ENCODE peak calls at places on chromosomes 11 and 22, in seven cellular contexts. M is GM13977, G is endothelial cell, H is GM20000, A is keratinocyte, T is dorsolateral prefrontal cortex, S is cardiac muscle cell. L is an unnamed sample.

GRCh38 chr22:47165338-47165931 is 403.0 kb downstream of the TBC1D22A start:
- DNase-seq in M (no peak), G (no peak), H (no peak), A (no peak), T (peak; percentile 19), S (no peak), L (no peak)

GRCh38 chr22:42699953-42700352 is 20.7 kb downstream of the A4GALT start:
- DNase-seq in M (no peak), G (no peak), H (no peak), A (no peak), T (no peak), S (no peak), L (no peak)

GRCh38 chr11:125451400-125452124 is 44.5 kb downstream of the FEZ1 start:
- DNase-seq in M (peak; percentile 50), G (peak; percentile 72), H (peak; percentile 43), A (no peak), T (peak; percentile 91), S (peak; percentile 59), L (peak; percentile 13)

GRCh38 chr11:73632996-73633395 is 13.4 kb upstream of the PLEKHB1 start:
- DNase-seq in M (no peak), G (no peak), H (no peak), A (no peak), T (no peak), S (no peak), L (no peak)

GRCh38 chr22:45774016-45774670 is 102.5 kb downstream of the ATXN10 start:
- DNase-seq in M (no peak), G (no peak), H (no peak), A (no peak), T (no peak), S (no peak), L (no peak)

GRCh38 chr11:134045799-134046635 is 22.9 kb upstream of the JAM3 start:
- DNase-seq in M (no peak), G (peak; percentile 50), H (no peak), A (peak; percentile 23), T (no peak), S (peak; percentile 18), L (peak; percentile 67)

GRCh38 chr11:44702897-44703296 is 23.9 kb upstream of the TSPAN18 start:
- DNase-seq in M (no peak), G (no peak), H (no peak), A (no peak), T (no peak), S (peak; percentile 65), L (no peak)

GRCh38 chr22:42316988-42317387 is 46.5 kb upstream of the TCF20 start:
- DNase-seq in M (no peak), G (no peak), H (no peak), A (no peak), T (peak; percentile 83), S (peak; percentile 65), L (peak; percentile 80)

GRCh38 chr22:33922268-33922667 is 2.0 kb upstream of the LARGE1 start:
- DNase-seq in M (no peak), G (peak; percentile 43), H (no peak), A (no peak), T (peak; percentile 38), S (peak; percentile 40), L (peak; percentile 6)

GRCh38 chr22:46746192-46746591 is 8.1 kb upstream of the CERK start:
- DNase-seq in M (no peak), G (no peak), H (no peak), A (no peak), T (no peak), S (no peak), L (no peak)

GRCh38 chr11:93773045-93773477 is 11.0 kb upstream of the MED17 start:
- DNase-seq in M (no peak), G (no peak), H (no peak), A (no peak), T (no peak), S (no peak), L (no peak)

GRCh38 chr11:11998091-11998781 is 10.2 kb downstream of the DKK3 start:
- DNase-seq in M (no peak), G (no peak), H (no peak), A (peak; percentile 59), T (no peak), S (peak; percentile 86), L (no peak)

GRCh38 chr11:3990406-3990805 is 104.2 kb upstream of the RRM1 start:
- DNase-seq in M (no peak), G (no peak), H (no peak), A (no peak), T (no peak), S (no peak), L (no peak)

GRCh38 chr11:119757378-119757777 is 28.4 kb upstream of the NECTIN1 start:
- DNase-seq in M (no peak), G (no peak), H (no peak), A (no peak), T (no peak), S (no peak), L (no peak)

GRCh38 chr11:15539645-15540044 is 424.9 kb downstream of the INSC start:
- DNase-seq in M (no peak), G (no peak), H (no peak), A (no peak), T (no peak), S (no peak), L (no peak)

GRCh38 chr22:37263966-37264887 is 18.1 kb upstream of the CYTH4 start:
- DNase-seq in M (no peak), G (no peak), H (no peak), A (no peak), T (no peak), S (no peak), L (no peak)

GRCh38 chr11:121282376-121282775 is 10.2 kb upstream of the SC5D start:
- DNase-seq in M (no peak), G (no peak), H (no peak), A (no peak), T (no peak), S (no peak), L (no peak)

GRCh38 chr11:123083623-123084029 is 21.7 kb upstream of the HSPA8 start:
- DNase-seq in M (no peak), G (peak; percentile 14), H (no peak), A (no peak), T (no peak), S (peak; percentile 98), L (peak; percentile 71)

GRCh38 chr11:7186190-7186589 is 65.5 kb upstream of the SYT9 start:
- DNase-seq in M (no peak), G (no peak), H (no peak), A (no peak), T (no peak), S (no peak), L (no peak)

GRCh38 chr11:100302824-100303223 is 384.3 kb upstream of the ARHGAP42 start:
- DNase-seq in M (no peak), G (no peak), H (no peak), A (no peak), T (no peak), S (no peak), L (no peak)

GRCh38 chr11:6667733-6668374 is 12.2 kb upstream of the DCHS1 start:
- DNase-seq in M (no peak), G (no peak), H (no peak), A (no peak), T (no peak), S (peak; percentile 64), L (peak; percentile 59)

GRCh38 chr11:96324912-96325311 is 18.1 kb downstream of the MAML2 start:
- DNase-seq in M (no peak), G (no peak), H (no peak), A (no peak), T (no peak), S (peak; percentile 84), L (no peak)

GRCh38 chr11:12518606-12519385 is 141.4 kb downstream of the PARVA start:
- DNase-seq in M (no peak), G (no peak), H (no peak), A (no peak), T (no peak), S (no peak), L (no peak)

GRCh38 chr11:47257518-47258316 is at the start of gene NR1H3:
- DNase-seq in M (peak; percentile 42), G (peak; percentile 84), H (peak; percentile 39), A (no peak), T (no peak), S (peak; percentile 96), L (no peak)
- TF ChIP-seq CTCF in M (peak; percentile 53), G (peak; percentile 41), H (peak; percentile 19), A (no peak), T (peak; percentile 40), S (peak; percentile 65), L (no peak)

DNA sequence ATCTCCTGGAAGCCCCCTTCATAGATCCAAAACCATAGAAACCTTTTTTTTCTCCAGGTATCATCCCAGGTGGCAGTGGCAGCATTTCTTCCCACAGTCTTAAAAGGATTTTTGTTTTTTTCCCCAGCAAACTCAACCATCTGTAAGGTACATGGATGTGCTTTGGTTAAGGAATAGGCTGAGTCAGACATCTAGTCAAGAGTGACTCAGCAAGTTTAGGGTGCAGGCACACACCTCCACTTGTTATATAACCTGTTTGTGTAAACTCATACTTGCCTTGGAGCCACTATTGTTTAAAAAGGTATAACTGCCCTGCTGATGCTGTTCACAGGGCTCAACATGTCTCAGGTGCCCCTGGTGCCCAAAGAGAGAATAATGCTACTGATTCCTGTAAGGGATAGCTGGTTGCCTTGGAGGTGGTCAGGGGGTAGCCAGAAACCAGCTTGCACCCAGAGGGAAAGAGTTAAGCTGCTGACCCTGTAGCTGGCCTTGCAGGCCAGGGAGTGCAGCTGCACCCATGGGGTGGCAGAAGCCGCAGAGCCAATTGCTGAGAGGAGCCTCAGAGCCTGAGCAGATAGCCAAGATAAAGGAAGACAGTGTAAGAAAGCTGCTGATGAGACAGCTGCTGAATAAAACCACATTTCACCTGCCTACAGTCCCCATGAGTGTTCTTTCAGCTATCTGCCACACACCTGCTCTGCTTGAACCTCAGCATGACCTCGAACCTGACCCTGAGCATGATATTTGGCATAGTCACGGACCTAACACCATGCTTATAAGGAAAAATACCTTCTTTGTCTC is 1726.1 kb upstream of the RAG2 start:
- DNase-seq in M (no peak), G (no peak), H (no peak), A (no peak), T (no peak), S (no peak), L (no peak)
- TF ChIP-seq CTCF in M (no peak), G (no peak), H (no peak), A (no peak), T (no peak), S (no peak), L (no peak)

DNA sequence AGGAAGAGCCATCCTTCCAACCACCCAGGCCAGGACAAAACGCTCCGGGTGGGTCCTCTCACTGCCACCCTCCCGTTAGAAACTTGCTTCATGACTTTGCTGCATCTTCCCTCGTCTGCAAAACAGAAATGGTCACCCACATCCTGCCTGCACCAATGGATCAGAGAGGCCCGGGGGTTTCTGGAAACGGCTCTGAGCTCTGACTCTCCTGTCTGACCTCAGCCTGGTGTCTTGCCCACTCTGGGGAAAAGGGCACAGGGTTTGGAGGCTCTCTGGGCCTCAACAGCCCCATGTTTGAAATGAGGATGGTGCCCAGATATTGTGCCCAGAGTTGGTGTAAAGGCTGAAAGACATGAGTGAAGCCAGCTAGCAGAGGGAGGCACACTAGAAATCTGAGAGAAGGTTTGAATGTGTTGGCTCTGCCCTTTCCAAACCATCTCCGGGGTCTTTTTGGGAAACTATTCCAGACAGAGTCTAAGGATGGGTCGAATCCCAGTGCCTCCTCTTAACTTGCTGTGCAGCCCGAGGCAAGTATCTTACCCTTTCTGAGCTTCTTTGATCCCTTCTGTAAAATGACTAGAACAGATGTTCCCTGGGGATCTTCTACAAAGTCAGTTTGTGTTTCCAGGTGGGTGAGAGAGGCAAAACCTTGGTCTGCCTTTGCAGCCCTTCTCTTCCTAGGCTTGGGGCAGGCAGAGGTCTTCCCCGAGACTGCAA is 2.1 kb downstream of the CRYBB3 start:
- DNase-seq in M (no peak), G (no peak), H (no peak), A (no peak), T (no peak), S (no peak), L (peak; percentile 15)
- TF ChIP-seq CTCF in M (no peak), G (no peak), H (no peak), A (no peak), T (no peak), S (no peak), L (no peak)

GRCh38 chr11:110249066-110249465 is 47.3 kb downstream of the RDX start:
- DNase-seq in M (no peak), G (no peak), H (no peak), A (no peak), T (no peak), S (peak; percentile 22), L (no peak)
- TF ChIP-seq CTCF in M (peak; percentile 18), G (no peak), H (no peak), A (no peak), T (peak; percentile 55), S (peak; percentile 37), L (no peak)